ENCODE peak calls at places on chromosomes 3 and 15, in nine cellular contexts. Y is psoas muscle; P is neuronal stem cell; L is AG04449; B is left ventricle myocardium inferior; X is aorta; W is mucosa of descending colon; C is CD4-positive, CD25-positive, alpha-beta regulatory T cell; F is endothelial cell of umbilical vein. Q is an unnamed sample.

GRCh38 chr15:36996538-36997181 is 103.7 kb downstream of the MEIS2 start:
- DNase-seq in B (no peak), F (no peak), X (no peak), W (no peak), Y (no peak), C (no peak), P (no peak), L (no peak), Q (no peak)

GRCh38 chr15:38688761-38689160 is 124.1 kb upstream of the RASGRP1 start:
- DNase-seq in Y (no peak), X (no peak), F (no peak), W (no peak), P (no peak), C (peak), B (no peak), L (no peak), Q (no peak)

GRCh38 chr15:77753238-77753873 is 120.6 kb upstream of the LINGO1 start:
- DNase-seq in C (no peak), F (peak), L (no peak), W (no peak), P (peak), Y (no peak), X (no peak), B (no peak), Q (peak)

GRCh38 chr3:45965281-45966052 is 22.2 kb downstream of the CXCR6 start:
- DNase-seq in F (no peak), Y (no peak), L (no peak), W (no peak), X (no peak), P (no peak), C (no peak), B (no peak), Q (no peak)

GRCh38 chr3:882526-882925 is 210.3 kb upstream of the CNTN6 start:
- DNase-seq in Y (no peak), W (no peak), L (no peak), X (no peak), B (no peak), P (no peak), F (peak), C (no peak), Q (no peak)

GRCh38 chr15:48143856-48144255 is 23.1 kb downstream of the SLC24A5 start:
- DNase-seq in L (no peak), W (no peak), P (no peak), F (no peak), B (no peak), X (no peak), Y (no peak), C (no peak), Q (no peak)

GRCh38 chr3:43647331-43648166 is 25.7 kb upstream of the ANO10 start:
- DNase-seq in W (no peak), B (no peak), L (no peak), X (no peak), P (no peak), Y (no peak), F (no peak), C (no peak), Q (no peak)

GRCh38 chr15:92803852-92804609 is 96.1 kb upstream of the CHD2 start:
- DNase-seq in Y (peak), L (peak), W (peak), F (peak), P (no peak), X (peak), C (peak), B (peak), Q (no peak)

GRCh38 chr15:92883643-92884458 is 16.3 kb upstream of the CHD2 start:
- DNase-seq in Y (no peak), W (no peak), C (peak), P (no peak), F (peak), B (no peak), L (no peak), X (no peak), Q (no peak)

GRCh38 chr3:95926904-95927501 is 887.4 kb upstream of the EPHA6 start:
- DNase-seq in W (no peak), L (no peak), B (no peak), C (no peak), P (no peak), F (no peak), X (no peak), Y (no peak), Q (peak)

GRCh38 chr15:88636654-88637053 is 2.2 kb upstream of the ISG20 start:
- DNase-seq in P (no peak), X (no peak), B (no peak), C (no peak), W (peak), Y (peak), F (no peak), L (no peak), Q (no peak)

GRCh38 chr3:190514163-190515153 is 573 bp downstream of the IL1RAP start:
- DNase-seq in P (peak), C (peak), X (peak), L (no peak), B (peak), Y (peak), F (peak), W (peak), Q (peak)

GRCh38 chr3:40846466-40846865 is 321.7 kb downstream of the ZNF621 start:
- DNase-seq in Y (no peak), B (no peak), C (no peak), P (no peak), X (no peak), F (no peak), W (no peak), L (no peak), Q (no peak)

GRCh38 chr3:82376883-82377282 is 615.4 kb upstream of the GBE1 start:
- DNase-seq in B (no peak), C (no peak), X (no peak), P (peak), F (no peak), Y (no peak), L (no peak), W (no peak), Q (peak)

GRCh38 chr3:42264399-42265058 is 1.5 kb downstream of the CCK start:
- DNase-seq in X (no peak), Y (peak), P (no peak), L (no peak), F (no peak), B (peak), W (peak), C (no peak), Q (no peak)

GRCh38 chr15:32682569-32682968 is 35.2 kb upstream of the GREM1 start:
- DNase-seq in B (no peak), W (no peak), Y (no peak), P (no peak), L (no peak), X (no peak), C (no peak), F (no peak), Q (no peak)

GRCh38 chr15:29530966-29531365 is 261.3 kb upstream of the NSMCE3 start:
- DNase-seq in X (no peak), B (no peak), C (no peak), Y (no peak), F (no peak), L (no peak), W (no peak), P (no peak), Q (no peak)

GRCh38 chr3:32719335-32719734 is 34.3 kb downstream of the CNOT10 start:
- DNase-seq in C (no peak), P (no peak), Y (no peak), L (no peak), W (no peak), F (no peak), B (no peak), X (no peak), Q (no peak)

GRCh38 chr15:73334086-73334485 is 34.7 kb downstream of the HCN4 start:
- DNase-seq in L (no peak), B (no peak), Y (no peak), P (no peak), W (no peak), C (no peak), X (peak), F (no peak), Q (no peak)
- H3K4me3 ChIP-seq in L (no peak), B (no peak), Y (no peak), P (no peak), W (no peak), C (no peak), X (no peak), F (no peak), Q (no peak)

DNA sequence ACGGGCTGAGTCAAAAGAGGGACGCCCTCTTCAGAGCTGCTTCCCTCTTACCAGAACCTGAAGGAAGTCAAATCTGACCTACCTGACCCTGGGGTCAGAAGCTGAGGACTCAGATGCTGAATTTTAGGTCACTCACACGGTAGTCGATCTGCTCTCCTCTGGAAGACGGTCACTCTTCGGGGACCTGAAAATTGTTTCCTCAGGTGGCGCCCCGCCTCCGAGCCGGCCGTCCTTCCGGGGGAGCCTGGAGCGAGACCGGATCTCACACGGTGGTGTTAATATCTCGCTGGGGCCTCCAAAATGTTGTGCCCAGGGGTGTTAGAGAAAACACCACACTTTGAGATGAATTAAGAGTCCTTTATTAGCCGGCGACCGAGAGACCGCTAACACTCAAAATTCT is 737.2 kb downstream of the SI start:
- DNase-seq in W (no peak), Y (no peak), F (no peak), X (no peak), C (no peak), L (no peak), B (no peak), P (no peak), Q (no peak)
- H3K4me3 ChIP-seq in W (no peak), Y (no peak), F (no peak), X (no peak), C (no peak), L (no peak), B (peak), P (no peak), Q (no peak)

GRCh38 chr3:148697311-148698189 is at the start of gene AGTR1:
- DNase-seq in F (no peak), P (peak), L (no peak), Y (peak), C (no peak), X (peak), B (peak), W (peak), Q (peak)
- H3K4me3 ChIP-seq in F (no peak), P (peak), L (peak), Y (peak), C (no peak), X (peak), B (peak), W (no peak), Q (peak)

DNA sequence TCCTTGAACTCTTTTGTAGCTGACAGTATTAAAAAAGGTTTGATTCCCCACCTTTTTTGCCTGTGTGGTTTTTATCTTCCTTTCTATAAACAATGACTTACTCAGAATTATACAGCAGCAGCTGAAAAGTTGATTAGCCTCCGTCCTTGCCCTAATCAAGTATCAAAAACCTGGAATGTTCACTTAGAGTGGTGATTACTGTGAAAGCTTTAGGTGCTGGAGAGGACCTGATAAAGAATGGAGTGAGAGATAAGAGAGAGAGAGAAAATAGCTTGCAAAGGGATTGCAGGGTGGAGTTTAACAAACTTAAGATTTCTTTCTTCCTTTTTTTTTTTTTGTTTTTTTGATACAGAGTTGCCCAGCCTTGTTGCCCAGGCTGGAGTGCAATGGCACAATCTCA is 6.7 kb downstream of the CGNL1 start:
- DNase-seq in F (peak), P (no peak), Y (no peak), C (no peak), W (no peak), B (no peak), X (no peak), L (no peak), Q (no peak)
- H3K4me3 ChIP-seq in F (no peak), P (no peak), Y (no peak), C (no peak), W (no peak), B (no peak), X (no peak), L (no peak), Q (no peak)

DNA sequence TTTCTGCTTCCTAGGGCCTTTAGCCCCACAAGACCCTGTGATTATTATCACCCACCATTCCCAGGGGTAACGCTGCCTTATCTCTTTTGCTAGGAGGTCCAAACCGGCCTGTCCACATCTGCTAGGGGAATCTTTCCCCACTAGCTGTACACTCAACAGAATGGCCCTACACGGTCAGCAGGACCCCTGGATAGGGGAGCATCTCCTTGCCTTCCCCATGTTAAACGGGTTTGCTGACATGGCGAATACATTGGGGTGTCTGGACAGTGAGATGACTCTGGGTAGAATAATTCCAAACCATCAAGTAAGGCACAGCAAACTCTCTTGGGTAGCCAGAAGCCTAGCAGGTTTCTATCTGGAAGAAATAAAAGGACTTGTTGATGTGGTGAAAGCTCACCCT is 702 bp downstream of the TRAIP start:
- DNase-seq in X (no peak), P (no peak), L (no peak), Y (no peak), B (no peak), W (no peak), C (no peak), F (no peak), Q (no peak)
- H3K4me3 ChIP-seq in X (no peak), P (peak), L (peak), Y (peak), B (peak), W (no peak), C (peak), F (peak), Q (peak)

DNA sequence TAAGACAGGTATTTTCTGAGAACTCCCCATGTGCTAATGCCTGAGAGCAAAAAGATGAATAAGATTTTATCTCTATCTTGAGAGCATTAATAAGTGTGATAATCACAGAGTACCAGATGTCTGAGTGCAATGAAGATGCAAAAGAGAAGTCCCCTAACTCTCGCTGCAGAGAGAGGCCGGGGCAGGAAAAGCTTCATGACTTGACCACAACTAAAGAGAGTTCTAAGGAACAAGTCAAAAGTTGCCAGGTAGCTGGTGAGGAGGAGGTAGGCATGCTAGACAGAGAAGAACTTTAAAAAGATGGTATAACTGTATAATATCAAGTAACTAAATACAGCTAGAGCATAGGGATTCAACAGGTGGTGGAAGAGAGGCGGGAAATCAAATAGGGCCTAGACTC is 28.8 kb downstream of the MTMR10 start:
- DNase-seq in X (no peak), F (no peak), Y (no peak), W (no peak), P (no peak), B (no peak), L (no peak), C (no peak), Q (no peak)
- H3K4me3 ChIP-seq in X (no peak), F (no peak), Y (no peak), W (no peak), P (no peak), B (no peak), L (no peak), C (no peak), Q (no peak)

GRCh38 chr3:129625071-129625874 is 18.8 kb upstream of the PLXND1 start:
- DNase-seq in B (peak), P (no peak), L (no peak), X (no peak), W (peak), F (peak), Y (peak), C (no peak), Q (no peak)
- H3K4me3 ChIP-seq in B (peak), P (no peak), L (no peak), X (no peak), W (no peak), F (no peak), Y (no peak), C (no peak), Q (no peak)

GRCh38 chr3:194481525-194482195 is 5.1 kb downstream of the ATP13A3 start:
- DNase-seq in F (no peak), P (no peak), Y (no peak), W (no peak), L (no peak), B (no peak), X (no peak), C (no peak), Q (no peak)
- H3K4me3 ChIP-seq in F (no peak), P (no peak), Y (no peak), W (no peak), L (no peak), B (no peak), X (no peak), C (peak), Q (no peak)